ENCODE peak calls at places on chromosome 10, in nine cellular contexts. J is cardiac muscle cell; E is A549; X is mesendoderm; Q is left ventricle myocardium inferior; G is transverse colon; U is CD4-positive, alpha-beta memory T cell; T is gastrocnemius medialis; N is adipocyte. O is an unnamed sample. For H3K4me1, the result is how much of the 10 kb centered on the place peaks cover.

GRCh38 chr10:97550336-97551149 is 22.0 kb upstream of the ANKRD2 start:
- DNase-seq in U (no peak), N (no peak), T (no peak), X (peak), G (no peak), Q (no peak), E (no peak), J (no peak), O (peak)

GRCh38 chr10:33129987-33130386 is 172.0 kb upstream of the ITGB1 start:
- DNase-seq in U (no peak), E (peak), J (peak), T (no peak), Q (no peak), X (no peak), N (peak), G (no peak), O (no peak)

GRCh38 chr10:74575191-74575720 is 251.1 kb upstream of the KAT6B start:
- DNase-seq in T (no peak), E (no peak), X (no peak), U (no peak), Q (no peak), J (peak), G (no peak), N (no peak), O (no peak)

GRCh38 chr10:77592946-77593636 is 44.5 kb downstream of the KCNMA1 start:
- DNase-seq in N (peak), E (peak), Q (no peak), U (no peak), G (peak), T (peak), X (no peak), J (peak), O (no peak)

GRCh38 chr10:132807621-132808049 is 21.7 kb upstream of the NKX6-2 start:
- DNase-seq in X (no peak), Q (peak), T (no peak), G (no peak), U (no peak), J (no peak), E (no peak), N (no peak), O (no peak)

GRCh38 chr10:106189254-106189653 is 975.3 kb downstream of the SORCS1 start:
- DNase-seq in U (peak), G (no peak), X (peak), T (no peak), J (peak), Q (no peak), E (peak), N (peak), O (no peak)

GRCh38 chr10:60978287-60979115 is 34.5 kb upstream of the RHOBTB1 start:
- DNase-seq in T (no peak), U (no peak), G (no peak), X (no peak), J (no peak), N (no peak), Q (no peak), E (peak), O (no peak)

GRCh38 chr10:52755297-52756062 is 17.1 kb downstream of the MBL2 start:
- DNase-seq in Q (no peak), X (no peak), T (no peak), U (no peak), N (peak), J (peak), G (peak), E (no peak), O (no peak)

GRCh38 chr10:31319602-31320178 is 674 bp downstream of the ZEB1 start:
- DNase-seq in E (no peak), Q (no peak), U (no peak), T (no peak), X (no peak), J (no peak), G (no peak), N (peak), O (no peak)

GRCh38 chr10:129914960-129915359 is 49.1 kb downstream of the EBF3 start:
- DNase-seq in U (no peak), J (no peak), X (no peak), N (no peak), T (no peak), Q (no peak), G (no peak), E (no peak), O (no peak)

GRCh38 chr10:79304479-79305087 is 42.7 kb upstream of the PPIF start:
- DNase-seq in Q (no peak), G (no peak), U (no peak), E (no peak), X (no peak), T (no peak), J (no peak), N (no peak), O (no peak)

GRCh38 chr10:21751341-21752310 is 217.6 kb downstream of the MLLT10 start:
- DNase-seq in T (no peak), J (no peak), N (no peak), Q (no peak), X (peak), U (no peak), E (no peak), G (peak), O (no peak)

GRCh38 chr10:44357141-44357540 is 27.8 kb downstream of the CXCL12 start:
- DNase-seq in E (no peak), N (no peak), Q (no peak), J (no peak), T (no peak), G (no peak), X (no peak), U (no peak), O (no peak)

GRCh38 chr10:91188889-91189288 is 31.6 kb upstream of the PCGF5 start:
- DNase-seq in U (no peak), J (no peak), Q (no peak), G (no peak), E (no peak), X (peak), N (no peak), T (no peak), O (no peak)

GRCh38 chr10:114762811-114763210 is 58.8 kb upstream of the FHIP2A start:
- DNase-seq in E (no peak), T (no peak), G (no peak), N (no peak), Q (no peak), U (no peak), X (no peak), J (no peak), O (no peak)

GRCh38 chr10:124242791-124243190 is 149.4 kb upstream of the CHST15 start:
- DNase-seq in T (no peak), U (no peak), N (no peak), X (no peak), Q (no peak), E (no peak), J (no peak), G (peak), O (no peak)

GRCh38 chr10:116429288-116429977 is 1.8 kb downstream of the PNLIPRP3 start:
- DNase-seq in G (no peak), N (no peak), T (no peak), J (no peak), Q (no peak), U (no peak), E (no peak), X (no peak), O (no peak)

GRCh38 chr10:89419548-89419947 is 5.2 kb downstream of the IFIT5 start:
- DNase-seq in J (peak), G (no peak), Q (no peak), E (no peak), U (peak), X (peak), N (peak), T (no peak), O (no peak)

GRCh38 chr10:3119796-3120459 is 52.6 kb downstream of the PFKP start:
- DNase-seq in J (peak), G (no peak), N (peak), Q (no peak), X (peak), T (no peak), E (peak), U (no peak), O (no peak)

GRCh38 chr10:48981310-48981907 is 41.8 kb upstream of the LRRC18 start:
- DNase-seq in X (peak), Q (peak), U (no peak), G (peak), N (peak), E (peak), T (peak), J (peak), O (peak)

GRCh38 chr10:102546606-102547310 is 43.0 kb downstream of the SUFU start:
- DNase-seq in N (peak), X (no peak), E (no peak), U (no peak), J (peak), G (no peak), T (no peak), Q (no peak), O (no peak)

GRCh38 chr10:132788180-132788830 is 2.4 kb upstream of the NKX6-2 start:
- DNase-seq in G (peak), Q (no peak), E (peak), X (peak), N (peak), J (peak), T (no peak), U (no peak), O (no peak)

GRCh38 chr10:108848016-108848415 is 1075.3 kb downstream of the XPNPEP1 start:
- DNase-seq in T (no peak), U (no peak), J (no peak), N (no peak), Q (no peak), E (no peak), X (no peak), G (no peak), O (no peak)

GRCh38 chr10:108850138-108850854 is 1073.0 kb downstream of the XPNPEP1 start:
- DNase-seq in U (no peak), E (no peak), X (no peak), Q (no peak), G (no peak), T (no peak), J (no peak), N (no peak), O (no peak)

GRCh38 chr10:108852211-108852610 is 1071.1 kb downstream of the XPNPEP1 start:
- DNase-seq in Q (no peak), U (no peak), E (no peak), N (no peak), X (no peak), J (no peak), G (no peak), T (no peak), O (no peak)

GRCh38 chr10:108849688-108850087 is 1073.6 kb downstream of the XPNPEP1 start:
- DNase-seq in E (no peak), T (no peak), X (no peak), Q (no peak), G (no peak), U (no peak), J (no peak), N (no peak), O (no peak)
- H3K4me3 ChIP-seq in E (no peak), T (no peak), X (no peak), Q (no peak), G (no peak), U (no peak), J (no peak), N (no peak), O (no peak)

DNA sequence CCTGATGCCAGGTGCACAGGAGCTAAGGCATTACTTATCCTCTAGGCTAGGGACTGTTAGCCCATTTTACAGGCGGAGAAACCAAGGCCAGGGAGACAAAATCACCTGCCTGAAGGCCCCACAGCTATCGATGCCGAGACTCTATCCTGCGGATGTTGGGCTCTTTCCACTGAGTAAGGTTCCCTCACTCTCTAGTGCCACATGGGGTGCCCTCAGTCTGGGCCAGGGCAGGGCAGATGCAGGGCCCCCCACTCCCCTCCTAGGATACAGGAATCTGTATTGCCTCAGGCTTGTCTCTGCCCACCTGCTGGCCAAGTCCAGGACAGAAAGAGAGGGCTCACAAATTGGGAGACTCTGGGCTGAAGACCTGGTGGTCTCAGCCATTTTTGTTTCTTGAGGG is 45.7 kb downstream of the UNC5B start:
- DNase-seq in Q (no peak), J (no peak), U (no peak), N (no peak), G (no peak), E (no peak), X (no peak), T (no peak), O (no peak)
- H3K4me1 ChIP-seq in Q (half or more), J (half or more), U (under half), N (under half), G (half or more), E (under half), X (under half), T (half or more), O (under half)

GRCh38 chr10:17217661-17218306 is 10.3 kb upstream of the VIM start:
- DNase-seq in E (no peak), J (no peak), N (peak), U (no peak), X (no peak), Q (no peak), G (no peak), T (no peak), O (no peak)

GRCh38 chr10:17214991-17215781 is 12.9 kb upstream of the VIM start:
- DNase-seq in U (no peak), J (peak), T (no peak), Q (no peak), N (peak), E (peak), X (no peak), G (no peak), O (no peak)

GRCh38 chr10:17215782-17216122 is 12.3 kb upstream of the VIM start:
- DNase-seq in Q (no peak), J (no peak), X (no peak), T (no peak), E (no peak), G (no peak), U (no peak), N (no peak), O (no peak)

GRCh38 chr10:17216217-17216900 is 11.7 kb upstream of the VIM start:
- DNase-seq in X (peak), N (peak), Q (no peak), E (peak), J (peak), G (no peak), U (peak), T (no peak), O (no peak)

GRCh38 chr10:17216901-17217395 is 11.1 kb upstream of the VIM start:
- DNase-seq in G (no peak), Q (no peak), X (no peak), J (no peak), N (peak), E (no peak), U (no peak), T (no peak), O (no peak)
- H3K4me3 ChIP-seq in G (no peak), Q (no peak), X (no peak), J (no peak), N (peak), E (no peak), U (no peak), T (no peak), O (no peak)

GRCh38 chr10:68284007-68284406 is 47.9 kb upstream of the HNRNPH3 start:
- DNase-seq in U (no peak), T (no peak), E (no peak), X (no peak), J (peak), G (no peak), N (no peak), Q (no peak), O (no peak)

GRCh38 chr10:68284597-68284996 is 47.3 kb upstream of the HNRNPH3 start:
- DNase-seq in J (no peak), Q (no peak), G (no peak), E (no peak), X (no peak), N (no peak), T (no peak), U (no peak), O (no peak)

GRCh38 chr10:68275600-68276126 is 43.8 kb upstream of the ATOH7 start:
- DNase-seq in U (no peak), N (no peak), J (no peak), T (no peak), G (no peak), X (no peak), E (no peak), Q (no peak), O (no peak)

GRCh38 chr10:68276224-68276623 is 44.3 kb upstream of the ATOH7 start:
- DNase-seq in J (no peak), G (no peak), T (no peak), X (no peak), U (no peak), E (no peak), Q (no peak), N (no peak), O (no peak)

GRCh38 chr10:68280750-68281149 is 48.8 kb upstream of the ATOH7 start:
- DNase-seq in J (no peak), N (no peak), U (no peak), E (no peak), T (no peak), Q (no peak), X (no peak), G (no peak), O (no peak)
- H3K4me1 ChIP-seq in J (under half), N (under half), U (under half), E (under half), T (under half), Q (under half), X (under half), G (under half), O (under half)

O was measured in psoas muscle.